ENCODE peak calls at places on chromosomes 7 and 10, in ten cellular contexts. C, L, J, E, Z, T, N, X, P and K are unnamed samples.
A peak's percentile ranks its signal among the peaks of the same experiment; 100 is the strongest.

GRCh38 chr10:78464118-78464855 is 430.6 kb downstream of the RPS24 start:
- DNase-seq in C (no peak), L (no peak), J (no peak), E (no peak), Z (no peak), T (no peak), N (no peak), X (no peak), P (no peak), K (no peak)

GRCh38 chr7:149741629-149742028 is 31.8 kb downstream of the ZNF467 start:
- DNase-seq in C (no peak), L (peak; percentile 26), J (no peak), E (no peak), Z (peak; percentile 10), T (peak; percentile 10), N (no peak), X (no peak), P (no peak), K (no peak)

GRCh38 chr10:31759124-31759798 is 169.4 kb downstream of the ARHGAP12 start:
- DNase-seq in C (peak; percentile 36), L (no peak), J (peak; percentile 54), E (no peak), Z (no peak), T (no peak), N (peak; percentile 85), X (peak; percentile 82), P (no peak), K (no peak)

GRCh38 chr7:96679886-96680285 is 29.8 kb downstream of the SEM1 start:
- DNase-seq in C (no peak), L (no peak), J (no peak), E (no peak), Z (no peak), T (no peak), N (no peak), X (no peak), P (no peak), K (no peak)

GRCh38 chr7:131578602-131579001 is 22.2 kb upstream of the PODXL start:
- DNase-seq in C (no peak), L (no peak), J (no peak), E (no peak), Z (no peak), T (no peak), N (no peak), X (no peak), P (no peak), K (no peak)

GRCh38 chr7:44224951-44225565 is 24.3 kb downstream of the YKT6 start:
- DNase-seq in C (no peak), L (no peak), J (no peak), E (no peak), Z (no peak), T (no peak), N (no peak), X (no peak), P (no peak), K (no peak)

GRCh38 chr10:58930497-58930896 is 245.9 kb upstream of the PHYHIPL start:
- DNase-seq in C (peak; percentile 63), L (no peak), J (no peak), E (peak; percentile 66), Z (no peak), T (no peak), N (no peak), X (no peak), P (no peak), K (no peak)

GRCh38 chr7:38584443-38585210 is 46.5 kb downstream of the AMPH start:
- DNase-seq in C (peak; percentile 68), L (no peak), J (no peak), E (peak; percentile 75), Z (no peak), T (peak; percentile 8), N (no peak), X (no peak), P (peak; percentile 71), K (no peak)

GRCh38 chr7:34759477-34760125 is 101.6 kb downstream of the NPSR1 start:
- DNase-seq in C (peak; percentile 16), L (no peak), J (peak; percentile 31), E (peak; percentile 44), Z (peak; percentile 5), T (peak; percentile 5), N (peak; percentile 48), X (peak; percentile 57), P (peak; percentile 45), K (peak; percentile 30)

GRCh38 chr7:70830060-70830395 is 301.9 kb upstream of the GALNT17 start:
- DNase-seq in C (no peak), L (no peak), J (no peak), E (no peak), Z (no peak), T (no peak), N (no peak), X (no peak), P (no peak), K (no peak)

GRCh38 chr10:28566458-28566857 is 33.5 kb downstream of the WAC start:
- DNase-seq in C (no peak), L (no peak), J (no peak), E (no peak), Z (no peak), T (no peak), N (no peak), X (no peak), P (no peak), K (no peak)

GRCh38 chr7:101112233-101112632 is 14.7 kb upstream of the SERPINE1 start:
- DNase-seq in C (peak; percentile 54), L (no peak), J (no peak), E (peak; percentile 74), Z (no peak), T (no peak), N (no peak), X (no peak), P (no peak), K (no peak)

GRCh38 chr7:148700693-148701092 is 2.0 kb downstream of the CUL1 start:
- DNase-seq in C (peak; percentile 56), L (peak; percentile 78), J (no peak), E (peak; percentile 71), Z (peak; percentile 65), T (no peak), N (no peak), X (peak; percentile 56), P (peak; percentile 50), K (no peak)

GRCh38 chr10:56317603-56318002 is 43.5 kb downstream of the ZWINT start:
- DNase-seq in C (no peak), L (no peak), J (no peak), E (no peak), Z (no peak), T (peak; percentile 78), N (no peak), X (no peak), P (no peak), K (peak; percentile 71)

GRCh38 chr10:92891885-92892705 is 43.8 kb downstream of the EXOC6 start:
- DNase-seq in C (peak; percentile 80), L (no peak), J (no peak), E (peak; percentile 86), Z (no peak), T (peak; percentile 95), N (peak; percentile 96), X (peak; percentile 86), P (peak; percentile 91), K (peak; percentile 83)

GRCh38 chr7:44953156-44953555 is 25.7 kb downstream of the MYO1G start:
- DNase-seq in C (no peak), L (no peak), J (no peak), E (no peak), Z (no peak), T (no peak), N (no peak), X (no peak), P (no peak), K (no peak)

GRCh38 chr7:30068117-30068516 is 39.9 kb downstream of the PLEKHA8 start:
- DNase-seq in C (peak; percentile 91), L (no peak), J (no peak), E (peak; percentile 90), Z (no peak), T (peak; percentile 50), N (no peak), X (no peak), P (peak; percentile 85), K (no peak)

GRCh38 chr10:112182808-112183328 is 697 bp downstream of the GPAM start:
- DNase-seq in C (no peak), L (no peak), J (peak; percentile 1), E (peak; percentile 1), Z (no peak), T (no peak), N (no peak), X (no peak), P (no peak), K (no peak)

GRCh38 chr7:1966631-1967200 is 266.0 kb downstream of the MAD1L1 start:
- DNase-seq in C (no peak), L (no peak), J (no peak), E (no peak), Z (no peak), T (no peak), N (no peak), X (no peak), P (no peak), K (no peak)

GRCh38 chr7:7129381-7129780 is 53.0 kb upstream of the C1GALT1 start:
- DNase-seq in C (no peak), L (no peak), J (no peak), E (no peak), Z (no peak), T (no peak), N (no peak), X (no peak), P (no peak), K (no peak)
- H3K4me2 ChIP-seq in C (no peak overlapping the region), L (no peak overlapping the region), J (no peak overlapping the region), E (no peak overlapping the region), Z (no peak overlapping the region), T (no peak overlapping the region), N (no peak overlapping the region), X (no peak overlapping the region), P (no peak overlapping the region), K (no peak overlapping the region)

GRCh38 chr10:69836728-69837025 is 35.0 kb downstream of the COL13A1 start:
- DNase-seq in C (no peak), L (no peak), J (no peak), E (no peak), Z (no peak), T (no peak), N (no peak), X (no peak), P (no peak), K (no peak)
- H2AFZ ChIP-seq in C (no peak overlapping the region), L (no peak overlapping the region), J (no peak overlapping the region), E (no peak overlapping the region), Z (no peak overlapping the region), T (no peak overlapping the region), N (no peak overlapping the region), X (no peak overlapping the region), P (no peak overlapping the region), K (no peak overlapping the region)

DNA sequence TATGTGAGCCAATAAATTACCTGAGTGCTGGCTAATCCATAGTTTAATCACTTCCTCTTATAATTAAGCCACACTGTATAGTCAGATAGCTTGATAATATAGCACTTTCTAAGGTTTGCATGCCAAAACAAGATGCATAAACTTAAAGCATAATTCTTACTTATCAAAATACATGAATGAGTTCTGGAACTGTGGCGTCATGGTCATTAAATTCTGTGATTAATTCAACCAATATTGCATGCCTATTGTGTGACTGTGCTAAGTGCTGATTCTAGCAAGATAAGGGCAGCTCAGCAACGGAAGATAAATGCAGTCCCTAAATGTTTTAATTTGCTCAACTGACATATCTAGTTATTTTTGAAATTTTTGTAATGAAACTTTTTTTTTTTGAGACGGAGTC is 29.7 kb downstream of the HOXA1 start:
- DNase-seq in C (peak; percentile 88), L (no peak), J (no peak), E (peak; percentile 88), Z (no peak), T (peak; percentile 85), N (no peak), X (no peak), P (peak; percentile 28), K (no peak)
- H3K4me2 ChIP-seq in C (no peak overlapping the region), L (no peak overlapping the region), J (no peak overlapping the region), E (no peak overlapping the region), Z (no peak overlapping the region), T (peak overlapping the region; percentile 52), N (peak overlapping the region; percentile 39), X (no peak overlapping the region), P (no peak overlapping the region), K (peak overlapping the region; percentile 69)

GRCh38 chr7:99693427-99694200 is 13.8 kb upstream of the CYP3A5 start:
- DNase-seq in C (no peak), L (no peak), J (peak; percentile 32), E (no peak), Z (no peak), T (no peak), N (no peak), X (peak; percentile 86), P (no peak), K (no peak)
- H2AFZ ChIP-seq in C (no peak overlapping the region), L (peak overlapping the region; percentile 41), J (peak overlapping the region; percentile 96), E (no peak overlapping the region), Z (no peak overlapping the region), T (no peak overlapping the region), N (no peak overlapping the region), X (peak overlapping the region; percentile 41), P (peak overlapping the region; percentile 21), K (no peak overlapping the region)